ENCODE peak calls at places on chromosomes 16 and 17, in seven cellular contexts. D is mesendoderm, R is IMR-90, I is trophoblast cell, V is mesenchymal stem cell, N is H9, B is H1. L is an unnamed sample.

GRCh38 chr16:57863434-57864160 is 61.3 kb upstream of the KIFC3 start:
- DNase-seq in D (peak), R (peak), I (peak), V (peak), N (peak), B (no peak), L (peak)

GRCh38 chr17:50102164-50102991 is 7.2 kb downstream of the PDK2 start:
- DNase-seq in D (no peak), R (no peak), I (no peak), V (no peak), N (no peak), B (no peak), L (no peak)

GRCh38 chr16:68760671-68761275 is 23.7 kb downstream of the CDH1 start:
- DNase-seq in D (no peak), R (peak), I (no peak), V (peak), N (no peak), B (no peak), L (no peak)

GRCh38 chr16:21626659-21627277 is 25.6 kb downstream of the IGSF6 start:
- DNase-seq in D (no peak), R (peak), I (peak), V (peak), N (no peak), B (no peak), L (no peak)

GRCh38 chr16:10178079-10178478 is 4.1 kb downstream of the GRIN2A start:
- DNase-seq in D (peak), R (no peak), I (no peak), V (no peak), N (no peak), B (no peak), L (no peak)

GRCh38 chr16:85204242-85205010 is 92.2 kb upstream of the CIBAR2 start:
- DNase-seq in D (no peak), R (peak), I (peak), V (peak), N (no peak), B (no peak), L (no peak)

GRCh38 chr16:19899605-19899955 is 14.9 kb upstream of the GPRC5B start:
- DNase-seq in D (no peak), R (no peak), I (no peak), V (no peak), N (no peak), B (no peak), L (no peak)

GRCh38 chr17:57999496-58000017 is 7.5 kb downstream of the SRSF1 start:
- DNase-seq in D (peak), R (peak), I (peak), V (peak), N (no peak), B (no peak), L (peak)

GRCh38 chr17:73334771-73335513 is 23.1 kb upstream of the CDC42EP4 start:
- DNase-seq in D (no peak), R (no peak), I (no peak), V (no peak), N (no peak), B (no peak), L (no peak)

GRCh38 chr16:85168732-85169256 is 56.5 kb upstream of the CIBAR2 start:
- DNase-seq in D (peak), R (peak), I (peak), V (no peak), N (no peak), B (peak), L (peak)

GRCh38 chr17:79646721-79647455 is 36.0 kb upstream of the RBFOX3 start:
- DNase-seq in D (no peak), R (no peak), I (no peak), V (no peak), N (peak), B (peak), L (no peak)
- H3K23ac ChIP-seq in D (no peak), R (no peak), I (no peak), V (no peak), N (no peak), B (no peak), L (no peak)

GRCh38 chr17:68302666-68303065 is 11.4 kb downstream of the ARSG start:
- DNase-seq in D (no peak), R (no peak), I (no peak), V (no peak), N (no peak), B (no peak), L (no peak)
- H3K23ac ChIP-seq in D (no peak), R (no peak), I (no peak), V (no peak), N (no peak), B (no peak), L (no peak)

DNA sequence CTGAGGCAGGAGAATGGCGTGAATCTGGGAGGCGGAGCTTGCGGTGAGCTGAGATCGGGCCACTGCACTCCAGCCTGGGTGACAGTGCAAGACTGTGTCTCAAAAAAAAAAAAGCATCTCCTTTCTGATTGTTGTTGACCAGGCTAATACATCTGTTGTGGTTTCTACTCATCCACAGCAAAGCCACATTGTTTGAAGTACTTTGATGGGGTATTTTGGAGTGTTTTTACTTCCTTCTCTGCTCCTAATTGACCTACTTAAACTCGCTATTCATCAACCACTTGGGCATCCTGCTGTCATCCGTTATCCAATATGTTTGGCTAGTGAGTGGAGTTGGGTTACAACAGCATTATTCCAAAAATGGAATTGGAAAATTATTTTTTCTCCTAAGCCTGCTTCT is 3.5 kb upstream of the CDC27 start:
- DNase-seq in D (no peak), R (no peak), I (no peak), V (peak), N (no peak), B (no peak), L (no peak)
- H3K23ac ChIP-seq in D (peak), R (no peak), I (no peak), V (no peak), N (no peak), B (no peak), L (no peak)

GRCh38 chr17:7356072-7356549 is 1.2 kb downstream of the TMEM95 start:
- DNase-seq in D (peak), R (peak), I (peak), V (peak), N (peak), B (peak), L (peak)
- H3K23ac ChIP-seq in D (no peak), R (no peak), I (no peak), V (no peak), N (no peak), B (no peak), L (no peak)

GRCh38 chr17:13273744-13274295 is 256.0 kb upstream of the ELAC2 start:
- DNase-seq in D (no peak), R (peak), I (peak), V (no peak), N (no peak), B (no peak), L (no peak)
- H3K23ac ChIP-seq in D (no peak), R (no peak), I (no peak), V (no peak), N (no peak), B (no peak), L (no peak)

GRCh38 chr17:32859857-32860525 is 16.9 kb downstream of the MYO1D start:
- DNase-seq in D (peak), R (no peak), I (no peak), V (no peak), N (no peak), B (no peak), L (no peak)
- H3K23ac ChIP-seq in D (no peak), R (no peak), I (no peak), V (no peak), N (no peak), B (no peak), L (no peak)

DNA sequence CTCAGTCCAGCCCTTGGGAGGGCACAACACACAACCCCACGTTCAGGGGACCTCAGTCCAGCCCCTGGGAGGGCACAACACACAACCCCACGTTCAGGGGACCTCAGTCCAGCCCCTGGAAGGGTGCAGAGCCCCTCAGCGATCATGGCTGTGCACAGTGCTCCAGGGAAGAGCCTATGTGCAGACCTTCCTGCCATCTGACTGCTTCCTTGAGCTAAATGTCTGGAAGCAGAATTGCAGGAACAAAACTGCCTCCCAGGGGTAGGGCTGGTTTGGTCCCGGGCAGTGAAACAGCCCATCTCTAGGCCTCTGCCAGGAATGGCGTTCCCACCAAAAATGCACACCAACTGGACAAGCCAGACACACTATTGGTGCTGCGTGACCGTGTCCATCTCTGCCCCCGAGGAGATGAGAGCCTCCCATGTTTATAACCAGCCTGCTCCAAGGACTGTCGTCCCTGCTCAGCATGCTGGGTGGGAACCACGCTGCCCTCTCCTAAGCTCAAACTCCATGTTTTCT is 44.0 kb downstream of the ZNF276 start:
- DNase-seq in D (no peak), R (no peak), I (peak), V (no peak), N (no peak), B (no peak), L (no peak)
- H3K23ac ChIP-seq in D (no peak), R (no peak), I (no peak), V (no peak), N (no peak), B (no peak), L (no peak)

DNA sequence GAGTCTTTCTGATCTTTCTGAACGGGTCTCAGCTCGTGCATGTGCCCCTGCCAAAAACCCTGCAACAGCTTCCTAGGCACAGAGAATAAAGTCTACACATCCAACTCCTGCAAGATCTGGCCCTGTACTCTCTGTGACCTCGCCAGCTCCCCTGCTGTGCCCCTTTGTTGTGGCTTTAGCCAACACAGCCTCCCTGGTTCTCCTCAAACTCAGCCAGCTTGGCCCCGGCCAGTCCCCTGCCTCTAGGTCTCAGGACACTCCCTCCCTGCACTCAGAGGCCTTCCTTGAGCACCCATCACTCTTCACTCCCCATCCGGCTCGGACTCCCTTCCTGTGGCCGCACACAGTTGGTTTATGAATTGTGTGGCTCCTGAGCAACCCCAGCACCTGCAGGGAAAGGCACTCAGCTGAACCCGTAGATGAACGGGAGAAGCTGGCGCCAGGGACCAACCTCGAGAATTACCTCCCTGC is 1.4 kb downstream of the CEP131 start:
- DNase-seq in D (peak), R (no peak), I (no peak), V (no peak), N (no peak), B (peak), L (peak)
- H3K23ac ChIP-seq in D (no peak), R (no peak), I (no peak), V (no peak), N (no peak), B (no peak), L (peak)

L was measured in neuronal stem cell.